ENCODE peak calls at places on chromosomes 2 and 18, in six cellular contexts. Z is foreskin fibroblast, D is dorsolateral prefrontal cortex, E is lower leg skin, H is transverse colon, N is fibroblast of the aortic adventitia. K is an unnamed sample.

GRCh38 chr2:28976584-28976983 is 4.5 kb upstream of the TOGARAM2 start:
- DNase-seq in Z (no peak), D (no peak), E (no peak), H (no peak), N (peak), K (no peak)

GRCh38 chr2:45184606-45185005 is 175.4 kb upstream of the SIX2 start:
- DNase-seq in Z (peak), D (no peak), E (no peak), H (no peak), N (peak), K (peak)

GRCh38 chr2:17614174-17614573 is 73.7 kb downstream of the VSNL1 start:
- DNase-seq in Z (no peak), D (no peak), E (no peak), H (no peak), N (no peak), K (no peak)

GRCh38 chr2:19818039-19818438 is 83.7 kb downstream of the TTC32 start:
- DNase-seq in Z (peak), D (no peak), E (no peak), H (no peak), N (no peak), K (no peak)

GRCh38 chr2:101947374-101947773 is 44.4 kb upstream of the IL1R2 start:
- DNase-seq in Z (no peak), D (no peak), E (no peak), H (no peak), N (no peak), K (no peak)

GRCh38 chr2:177334940-177335543 is 57.5 kb upstream of the AGPS start:
- DNase-seq in Z (peak), D (no peak), E (peak), H (no peak), N (peak), K (peak)

GRCh38 chr2:232875256-232876070 is 5.4 kb downstream of the SNORC start:
- DNase-seq in Z (peak), D (no peak), E (no peak), H (peak), N (no peak), K (no peak)

GRCh38 chr2:216829533-216829932 is 30.3 kb downstream of the TNP1 start:
- DNase-seq in Z (peak), D (no peak), E (peak), H (peak), N (peak), K (peak)

GRCh38 chr2:60463249-60463648 is 90.2 kb downstream of the BCL11A start:
- DNase-seq in Z (peak), D (no peak), E (no peak), H (no peak), N (peak), K (no peak)

GRCh38 chr2:238081150-238081549 is 19.0 kb upstream of the ESPNL start:
- DNase-seq in Z (no peak), D (no peak), E (no peak), H (no peak), N (no peak), K (no peak)

GRCh38 chr18:4224031-4224704 is 230.9 kb downstream of the DLGAP1 start:
- DNase-seq in Z (no peak), D (no peak), E (no peak), H (no peak), N (no peak), K (no peak)

GRCh38 chr2:68715353-68716041 is 19.1 kb upstream of the ARHGAP25 start:
- DNase-seq in Z (peak), D (no peak), E (no peak), H (peak), N (peak), K (peak)

GRCh38 chr2:186460465-186460864 is 25.6 kb upstream of the ZC3H15 start:
- DNase-seq in Z (peak), D (no peak), E (no peak), H (no peak), N (peak), K (peak)

GRCh38 chr2:127080941-127081769 is 25.8 kb downstream of the BIN1 start:
- DNase-seq in Z (peak), D (peak), E (no peak), H (peak), N (no peak), K (peak)

GRCh38 chr2:197759625-197760292 is 25.4 kb downstream of the BOLL start:
- DNase-seq in Z (no peak), D (no peak), E (no peak), H (no peak), N (no peak), K (no peak)

GRCh38 chr2:182055993-182056392 is 70.3 kb downstream of the PPP1R1C start:
- DNase-seq in Z (no peak), D (no peak), E (no peak), H (no peak), N (no peak), K (no peak)

GRCh38 chr2:71804251-71804650 is 343.4 kb downstream of the CYP26B1 start:
- DNase-seq in Z (peak), D (no peak), E (no peak), H (no peak), N (peak), K (no peak)

GRCh38 chr2:104434363-104434792 is 419.5 kb upstream of the POU3F3 start:
- DNase-seq in Z (no peak), D (no peak), E (no peak), H (peak), N (no peak), K (no peak)

GRCh38 chr18:49691177-49691608 is 122.1 kb downstream of the ACAA2 start:
- DNase-seq in Z (peak), D (no peak), E (no peak), H (no peak), N (peak), K (peak)

GRCh38 chr2:234388591-234388990 is 108.3 kb downstream of the ARL4C start:
- DNase-seq in Z (peak), D (no peak), E (no peak), H (no peak), N (peak), K (peak)

GRCh38 chr2:165952600-165953210 is 871 bp downstream of the TTC21B start:
- DNase-seq in Z (peak), D (no peak), E (no peak), H (no peak), N (peak), K (peak)

GRCh38 chr2:72494392-72494791 is 331.4 kb downstream of the EXOC6B start:
- DNase-seq in Z (no peak), D (no peak), E (no peak), H (no peak), N (no peak), K (no peak)

GRCh38 chr2:42928161-42928691 is 135.8 kb upstream of the HAAO start:
- DNase-seq in Z (no peak), D (no peak), E (no peak), H (peak), N (no peak), K (no peak)

GRCh38 chr2:105454801-105455485 is 56.1 kb upstream of the FHL2 start:
- DNase-seq in Z (peak), D (no peak), E (no peak), H (peak), N (peak), K (peak)

GRCh38 chr2:230933521-230934180 is 8.6 kb upstream of the GPR55 start:
- DNase-seq in Z (no peak), D (no peak), E (no peak), H (no peak), N (no peak), K (no peak)
- H3K4me3 ChIP-seq in Z (no peak), D (no peak), E (no peak), H (no peak), N (no peak), K (no peak)

GRCh38 chr2:128504242-128505149 is 185.8 kb upstream of the HS6ST1 start:
- DNase-seq in Z (no peak), D (no peak), E (no peak), H (peak), N (no peak), K (no peak)

GRCh38 chr2:128501700-128502099 is 183.0 kb upstream of the HS6ST1 start:
- DNase-seq in Z (no peak), D (no peak), E (no peak), H (no peak), N (no peak), K (no peak)

GRCh38 chr2:128503358-128504241 is 184.9 kb upstream of the HS6ST1 start:
- DNase-seq in Z (no peak), D (no peak), E (no peak), H (no peak), N (peak), K (no peak)

GRCh38 chr2:128501022-128501690 is 182.5 kb upstream of the HS6ST1 start:
- DNase-seq in Z (no peak), D (no peak), E (no peak), H (no peak), N (no peak), K (no peak)

GRCh38 chr2:128502638-128503246 is 184.1 kb upstream of the HS6ST1 start:
- DNase-seq in Z (no peak), D (no peak), E (no peak), H (no peak), N (no peak), K (no peak)
- TF ChIP-seq CTCF in Z (no peak), D (no peak), E (no peak), H (no peak), N (no peak), K (no peak)

GRCh38 chr2:9207641-9208301 is 1.2 kb downstream of the ASAP2 start:
- DNase-seq in Z (no peak), D (no peak), E (no peak), H (peak), N (peak), K (no peak)

GRCh38 chr2:9205481-9205880 is 1.1 kb upstream of the ASAP2 start:
- DNase-seq in Z (no peak), D (no peak), E (no peak), H (no peak), N (no peak), K (no peak)

GRCh38 chr2:9204939-9205338 is 1.7 kb upstream of the ASAP2 start:
- DNase-seq in Z (no peak), D (no peak), E (no peak), H (no peak), N (no peak), K (no peak)

GRCh38 chr2:9206991-9207640 is 504 bp downstream of the ASAP2 start:
- DNase-seq in Z (peak), D (peak), E (no peak), H (peak), N (no peak), K (no peak)

DNA sequence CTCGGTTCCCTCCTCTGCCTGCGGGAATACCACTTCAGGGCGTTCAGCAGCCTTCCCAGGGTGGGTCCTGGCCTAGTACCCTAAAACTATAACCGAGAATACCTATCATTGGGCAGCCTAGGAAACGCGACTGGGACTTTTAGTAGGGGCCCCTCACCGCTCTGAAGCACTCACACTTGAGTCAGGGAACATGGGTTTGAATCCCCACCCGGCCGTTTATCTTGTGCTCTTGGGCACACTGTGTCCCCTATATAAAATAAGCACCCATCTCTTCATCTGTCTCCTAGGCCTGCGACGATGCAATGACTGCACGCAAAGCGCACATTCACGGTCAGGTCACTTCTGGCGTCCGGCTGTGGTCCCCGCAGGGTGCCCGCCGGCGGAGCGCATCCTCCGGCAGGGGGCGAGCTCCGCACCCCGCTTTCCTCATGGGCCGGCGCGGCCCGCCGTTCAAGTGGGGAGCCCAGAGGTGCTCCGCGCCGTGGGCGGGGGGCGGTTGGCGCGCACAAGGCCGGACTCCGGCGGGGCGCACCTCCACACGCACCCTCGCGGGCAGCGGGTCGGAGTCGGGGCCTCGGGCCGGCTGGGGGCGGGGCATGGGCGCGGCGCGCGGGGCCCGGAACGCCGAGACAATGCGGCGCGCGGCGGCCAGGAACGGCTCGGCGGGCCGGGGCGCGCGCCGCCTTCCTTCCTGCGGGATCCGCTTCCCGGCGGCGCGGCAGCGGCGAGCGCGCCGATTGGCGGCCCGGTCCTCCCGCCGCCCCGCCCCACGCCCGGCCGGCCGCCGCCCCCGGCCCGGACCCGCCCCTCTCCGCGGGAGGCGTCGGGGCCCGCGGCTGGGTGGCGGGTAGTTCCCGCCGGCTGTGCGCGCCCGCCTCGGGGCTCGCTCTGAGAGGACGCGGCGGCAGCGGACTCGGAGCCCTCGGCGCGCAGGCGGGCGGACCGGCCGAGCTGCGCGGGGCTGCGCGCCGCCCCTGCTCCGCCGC is at the start of gene ASAP2:
- DNase-seq in Z (peak), D (peak), E (no peak), H (peak), N (peak), K (peak)
- H3K4me3 ChIP-seq in Z (peak), D (peak), E (peak), H (peak), N (peak), K (peak)

GRCh38 chr2:47299555-47299954 is 103.4 kb upstream of the MSH2 start:
- DNase-seq in Z (peak), D (no peak), E (no peak), H (no peak), N (peak), K (peak)
- TF ChIP-seq CTCF in Z (no peak), D (no peak), E (no peak), H (no peak), N (peak), K (no peak)

DNA sequence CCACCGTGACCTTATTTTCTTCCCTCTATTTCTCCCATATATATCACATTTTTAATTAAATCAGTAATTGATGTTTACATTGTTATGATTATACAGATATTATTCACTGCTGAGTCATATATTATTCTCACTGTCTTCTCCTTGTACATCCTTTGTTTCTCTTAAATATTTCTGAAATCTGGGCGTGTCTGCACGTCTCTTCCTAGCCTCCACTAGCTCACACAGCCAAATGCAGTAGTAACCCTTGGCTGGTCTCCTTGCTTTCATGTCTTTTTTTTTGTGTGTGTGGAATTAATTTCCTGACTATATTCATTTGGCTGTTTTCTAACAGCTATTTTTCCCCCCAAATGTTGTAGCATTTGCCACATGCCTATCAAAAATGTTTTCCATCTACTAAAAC is 15.8 kb downstream of the CCNYL1 start:
- DNase-seq in Z (peak), D (no peak), E (no peak), H (no peak), N (peak), K (peak)
- H3K4me3 ChIP-seq in Z (no peak), D (no peak), E (no peak), H (no peak), N (no peak), K (no peak)

DNA sequence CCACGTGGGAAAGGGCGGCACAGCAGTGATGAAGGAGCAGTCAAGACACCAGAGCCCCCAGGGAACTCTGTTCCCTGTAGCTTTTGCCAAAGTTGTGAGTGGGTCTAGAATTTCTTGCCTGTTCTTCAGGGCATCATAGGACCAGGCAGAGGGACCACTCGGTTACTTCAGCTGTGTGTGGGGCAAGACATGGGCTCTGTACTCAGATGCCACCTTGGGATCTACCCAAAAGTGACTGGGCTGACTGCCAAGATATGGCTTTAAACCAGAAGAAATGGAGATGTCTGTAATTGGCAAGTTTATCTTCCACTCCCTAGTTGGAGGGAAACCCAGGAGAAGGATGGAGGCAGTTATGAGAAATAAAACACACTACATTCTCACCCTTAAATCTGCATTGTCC is 29.6 kb downstream of the KCNF1 start:
- DNase-seq in Z (no peak), D (peak), E (no peak), H (no peak), N (no peak), K (no peak)
- TF ChIP-seq CTCF in Z (no peak), D (no peak), E (no peak), H (no peak), N (no peak), K (no peak)

GRCh38 chr18:58761970-58762780 is 90.9 kb downstream of the MALT1 start:
- DNase-seq in Z (no peak), D (no peak), E (no peak), H (no peak), N (no peak), K (no peak)
- H3K4me3 ChIP-seq in Z (no peak), D (no peak), E (no peak), H (no peak), N (no peak), K (no peak)

K was measured in fibroblast of mammary gland.